ENCODE peak calls at places on chromosomes 1 and 21, in nine cellular contexts. M is left ventricle myocardium inferior, G is AG10803, D is GM13976, S is tibial artery, T is sigmoid colon, U is HFFc6, Y is endothelial cell, F is colonic mucosa. N is an unnamed sample.

GRCh38 chr21:43921979-43922945 is 57.2 kb downstream of the AGPAT3 start:
- DNase-seq in F (no peak), T (no peak), G (no peak), D (peak), U (no peak), M (peak), Y (no peak), S (no peak), N (peak)

GRCh38 chr1:201261771-201262547 is 21.3 kb upstream of the PKP1 start:
- DNase-seq in D (peak), Y (no peak), G (peak), M (no peak), F (peak), T (peak), S (no peak), U (no peak), N (no peak)

GRCh38 chr1:38039386-38039933 is 7.1 kb downstream of the POU3F1 start:
- DNase-seq in D (no peak), U (no peak), S (no peak), G (no peak), Y (no peak), M (no peak), F (no peak), T (no peak), N (no peak)

GRCh38 chr1:156126043-156126700 is 11.7 kb downstream of the LMNA start:
- DNase-seq in S (peak), D (no peak), Y (peak), T (peak), M (peak), U (peak), G (peak), F (peak), N (peak)

GRCh38 chr1:219066098-219066497 is 107.6 kb upstream of the LYPLAL1 start:
- DNase-seq in U (peak), T (no peak), M (no peak), F (no peak), G (no peak), D (no peak), S (no peak), Y (no peak), N (no peak)

GRCh38 chr1:2840036-2840809 is 38.7 kb upstream of the TTC34 start:
- DNase-seq in M (no peak), S (no peak), D (no peak), T (no peak), G (no peak), U (no peak), Y (peak), F (no peak), N (no peak)

GRCh38 chr1:38730511-38731397 is 128.8 kb downstream of the RRAGC start:
- DNase-seq in S (no peak), F (no peak), Y (no peak), G (no peak), D (no peak), M (no peak), U (no peak), T (no peak), N (no peak)

GRCh38 chr1:116508984-116509980 is 61.5 kb downstream of the CD58 start:
- DNase-seq in D (no peak), S (no peak), T (no peak), G (peak), M (no peak), Y (no peak), U (peak), F (peak), N (peak)

GRCh38 chr1:93196591-93196990 is 16.1 kb downstream of the CCDC18 start:
- DNase-seq in F (no peak), Y (no peak), G (peak), T (no peak), M (no peak), U (no peak), S (no peak), D (no peak), N (no peak)

GRCh38 chr1:40270152-40270834 is 12.3 kb downstream of the ZMPSTE24 start:
- DNase-seq in S (no peak), D (no peak), G (peak), U (peak), T (no peak), M (no peak), Y (no peak), F (no peak), N (no peak)

GRCh38 chr1:68384321-68384813 is 65.4 kb downstream of the RPE65 start:
- DNase-seq in T (no peak), G (peak), U (peak), F (no peak), M (no peak), Y (no peak), D (no peak), S (no peak), N (no peak)

GRCh38 chr1:25989440-25989839 is 8.4 kb downstream of the PAFAH2 start:
- DNase-seq in M (no peak), G (no peak), D (no peak), U (no peak), T (no peak), S (no peak), Y (no peak), F (no peak), N (no peak)

GRCh38 chr1:6134206-6134605 is 45.9 kb downstream of the CHD5 start:
- DNase-seq in Y (no peak), U (no peak), D (no peak), S (no peak), M (no peak), F (no peak), T (peak), G (no peak), N (no peak)

GRCh38 chr1:150149490-150150453 is at the start of gene PLEKHO1:
- DNase-seq in T (peak), D (peak), G (peak), S (peak), M (peak), U (peak), F (peak), Y (peak), N (peak)

GRCh38 chr1:19083081-19083480 is 126.6 kb upstream of the IFFO2 start:
- DNase-seq in F (no peak), M (no peak), S (no peak), T (no peak), D (no peak), U (no peak), G (no peak), Y (no peak), N (no peak)

GRCh38 chr1:59750612-59751395 is 63.9 kb upstream of the HOOK1 start:
- DNase-seq in D (no peak), Y (no peak), F (no peak), U (peak), G (peak), S (peak), M (no peak), T (peak), N (no peak)

GRCh38 chr1:31596737-31597097 is 20.4 kb downstream of the TINAGL1 start:
- DNase-seq in M (no peak), T (no peak), G (no peak), S (no peak), Y (no peak), F (no peak), D (peak), U (no peak), N (peak)
- TF ChIP-seq CTCF in M (no peak), T (no peak), G (no peak), S (no peak), Y (no peak), F (no peak), D (no peak), U (no peak), N (no peak)

DNA sequence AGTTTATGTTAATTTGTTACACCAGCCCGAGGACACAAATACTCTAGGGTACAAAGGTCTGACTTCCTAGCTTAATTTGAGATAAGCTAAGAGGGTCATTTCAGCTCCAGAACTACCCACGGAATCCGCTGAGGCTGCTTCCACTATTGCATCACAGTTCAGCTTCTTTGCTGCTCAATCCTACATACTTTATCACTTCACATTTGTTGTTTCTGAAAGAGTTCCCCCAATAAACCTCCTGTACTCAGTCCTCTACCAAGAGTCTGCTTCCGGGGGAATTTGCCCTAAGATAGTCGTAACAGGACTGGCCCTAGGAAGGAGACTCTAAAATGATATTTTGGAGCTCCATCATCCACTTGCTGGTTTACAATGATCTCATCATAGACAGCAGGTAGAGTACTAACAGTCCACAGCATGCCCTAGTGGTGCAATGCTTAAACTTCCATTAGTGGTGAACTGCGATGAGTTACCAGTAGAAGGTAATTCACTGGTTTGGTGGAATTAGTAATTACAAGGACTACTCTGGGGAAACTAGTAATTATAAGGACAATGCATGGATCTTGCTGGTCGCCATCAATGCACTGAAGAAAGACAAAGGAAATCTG is 229.3 kb downstream of the USH2A start:
- DNase-seq in S (no peak), U (no peak), F (no peak), Y (no peak), D (no peak), G (no peak), M (no peak), T (no peak), N (no peak)
- TF ChIP-seq CTCF in S (no peak), U (peak), F (no peak), Y (no peak), D (no peak), G (no peak), M (no peak), T (no peak), N (no peak)

GRCh38 chr1:221711642-221712041 is 30.2 kb downstream of the DUSP10 start:
- DNase-seq in T (no peak), S (no peak), Y (no peak), D (no peak), M (no peak), F (no peak), G (no peak), U (no peak), N (no peak)

GRCh38 chr1:221708076-221708571 is 33.8 kb downstream of the DUSP10 start:
- DNase-seq in T (no peak), F (no peak), D (peak), M (no peak), Y (no peak), S (peak), U (no peak), G (peak), N (peak)

GRCh38 chr1:221711156-221711577 is 30.7 kb downstream of the DUSP10 start:
- DNase-seq in M (no peak), D (no peak), T (no peak), U (no peak), G (no peak), Y (no peak), S (no peak), F (no peak), N (no peak)

GRCh38 chr1:221708987-221709386 is 32.9 kb downstream of the DUSP10 start:
- DNase-seq in Y (no peak), D (peak), S (no peak), T (peak), F (no peak), U (no peak), M (no peak), G (peak), N (peak)

DNA sequence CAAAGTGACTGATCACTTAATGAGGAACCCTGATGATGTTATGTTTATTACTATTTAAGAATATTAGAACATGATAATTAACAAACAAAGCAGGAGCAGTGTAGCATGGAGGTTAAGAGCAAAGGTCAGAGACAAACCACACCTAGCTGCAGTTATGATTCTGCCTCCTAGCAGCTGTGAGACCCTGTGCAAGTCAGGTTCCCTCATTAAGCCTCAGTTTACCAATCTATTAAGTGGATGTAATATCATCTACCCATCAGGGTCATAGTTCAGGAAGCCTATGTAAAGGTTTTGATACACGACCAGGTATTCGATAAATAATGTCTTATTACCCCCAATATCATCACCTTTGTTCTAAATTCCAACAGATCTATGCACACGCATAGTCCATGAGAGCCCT is 32.0 kb downstream of the DUSP10 start:
- DNase-seq in G (no peak), Y (no peak), F (no peak), M (no peak), S (no peak), U (no peak), D (no peak), T (no peak), N (no peak)
- TF ChIP-seq CTCF in G (no peak), Y (no peak), F (no peak), M (no peak), S (no peak), U (no peak), D (no peak), T (no peak), N (no peak)

DNA sequence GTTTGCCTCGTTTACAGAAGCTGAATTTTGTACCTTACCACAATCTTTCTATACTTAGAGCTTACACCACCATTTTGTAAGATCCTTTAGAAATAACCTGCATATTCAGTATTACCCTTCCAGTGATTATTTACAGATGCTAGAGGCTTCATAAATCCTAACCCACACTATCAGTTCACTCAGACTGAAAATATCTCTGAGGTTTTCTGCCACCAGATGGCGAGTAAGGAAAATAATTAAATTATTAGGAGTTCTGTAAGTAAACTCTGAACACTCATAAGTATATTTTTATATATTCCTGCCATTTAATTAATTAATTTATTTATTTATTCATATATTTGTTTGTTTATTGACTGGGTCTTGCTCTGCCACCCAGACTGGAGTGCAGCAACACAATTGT is 1635.2 kb downstream of the PLA2G4A start:
- DNase-seq in F (no peak), S (no peak), Y (no peak), G (no peak), T (no peak), M (no peak), D (no peak), U (no peak), N (no peak)
- TF ChIP-seq CTCF in F (no peak), S (no peak), Y (no peak), G (no peak), T (no peak), M (no peak), D (no peak), U (peak), N (no peak)

DNA sequence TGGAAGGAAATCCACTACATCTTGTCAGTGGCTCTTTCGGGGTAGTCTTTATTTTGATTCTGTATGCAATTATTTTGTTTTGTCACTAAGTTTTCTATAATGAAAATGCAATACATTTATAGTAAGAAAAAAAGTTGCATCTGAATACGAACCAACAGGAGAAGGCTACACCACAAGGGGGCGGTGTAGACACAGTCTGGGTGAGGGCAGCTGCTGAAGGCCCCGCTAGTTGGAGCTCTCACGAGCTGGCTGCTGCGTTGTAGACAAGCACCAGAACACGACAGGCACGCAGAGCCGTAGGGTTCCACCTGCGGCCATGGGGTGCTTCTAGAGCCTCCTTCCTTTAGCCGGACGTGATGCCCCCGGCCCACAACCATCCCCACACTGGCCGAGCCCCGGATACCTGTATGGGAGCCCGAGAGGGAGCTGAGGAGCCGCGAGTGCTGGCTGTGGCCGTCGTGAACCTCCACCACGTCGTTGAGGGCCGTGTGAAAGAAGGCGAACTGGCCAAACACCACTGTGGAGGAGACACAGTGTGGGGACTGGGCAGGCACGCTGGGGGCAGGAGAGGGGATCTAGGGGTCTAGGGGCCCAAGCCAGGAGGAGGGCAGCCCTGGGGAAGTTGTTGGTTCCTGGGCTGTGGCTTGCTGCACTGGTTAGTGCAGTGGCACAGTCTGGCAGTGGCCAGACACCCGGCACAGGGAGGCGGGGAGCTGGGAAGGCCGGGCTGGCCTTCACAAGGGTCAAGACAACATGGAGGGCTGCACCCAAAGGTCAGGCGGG is 160.8 kb downstream of the ZSCAN20 start:
- DNase-seq in Y (peak), T (peak), U (peak), G (peak), S (peak), F (peak), M (peak), D (peak), N (peak)
- TF ChIP-seq CTCF in Y (peak), T (peak), U (peak), G (peak), S (peak), F (peak), M (peak), D (peak), N (peak)

DNA sequence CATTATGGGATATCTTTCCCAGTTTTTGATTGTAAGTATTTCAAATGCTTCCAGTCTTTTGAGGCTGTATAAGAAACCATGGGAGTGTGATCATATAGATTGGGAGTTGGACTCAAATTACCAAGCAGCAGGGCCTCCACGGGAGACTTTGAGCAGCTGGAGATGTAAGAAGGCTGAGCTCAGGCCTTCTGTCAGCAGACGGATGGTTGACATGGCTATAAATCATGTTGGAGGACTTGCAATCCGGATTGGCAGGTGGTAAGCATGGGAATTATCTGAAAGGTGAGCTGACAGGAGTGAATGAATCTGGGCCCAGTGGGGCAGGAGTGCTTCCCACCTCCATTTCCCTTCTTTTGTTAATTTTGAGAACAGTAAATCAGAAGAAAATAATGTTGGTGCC is 83.2 kb upstream of the PPM1J start:
- DNase-seq in U (no peak), Y (no peak), M (no peak), T (no peak), G (no peak), S (no peak), F (no peak), D (no peak), N (no peak)
- TF ChIP-seq CTCF in U (no peak), Y (no peak), M (no peak), T (no peak), G (no peak), S (no peak), F (no peak), D (no peak), N (no peak)

GRCh38 chr1:164757627-164758026 is 198.6 kb downstream of the PBX1 start:
- DNase-seq in T (no peak), S (no peak), Y (no peak), U (no peak), G (no peak), F (no peak), M (no peak), D (no peak), N (no peak)
- TF ChIP-seq CTCF in T (no peak), S (no peak), Y (no peak), U (no peak), G (no peak), F (no peak), M (no peak), D (no peak), N (no peak)

DNA sequence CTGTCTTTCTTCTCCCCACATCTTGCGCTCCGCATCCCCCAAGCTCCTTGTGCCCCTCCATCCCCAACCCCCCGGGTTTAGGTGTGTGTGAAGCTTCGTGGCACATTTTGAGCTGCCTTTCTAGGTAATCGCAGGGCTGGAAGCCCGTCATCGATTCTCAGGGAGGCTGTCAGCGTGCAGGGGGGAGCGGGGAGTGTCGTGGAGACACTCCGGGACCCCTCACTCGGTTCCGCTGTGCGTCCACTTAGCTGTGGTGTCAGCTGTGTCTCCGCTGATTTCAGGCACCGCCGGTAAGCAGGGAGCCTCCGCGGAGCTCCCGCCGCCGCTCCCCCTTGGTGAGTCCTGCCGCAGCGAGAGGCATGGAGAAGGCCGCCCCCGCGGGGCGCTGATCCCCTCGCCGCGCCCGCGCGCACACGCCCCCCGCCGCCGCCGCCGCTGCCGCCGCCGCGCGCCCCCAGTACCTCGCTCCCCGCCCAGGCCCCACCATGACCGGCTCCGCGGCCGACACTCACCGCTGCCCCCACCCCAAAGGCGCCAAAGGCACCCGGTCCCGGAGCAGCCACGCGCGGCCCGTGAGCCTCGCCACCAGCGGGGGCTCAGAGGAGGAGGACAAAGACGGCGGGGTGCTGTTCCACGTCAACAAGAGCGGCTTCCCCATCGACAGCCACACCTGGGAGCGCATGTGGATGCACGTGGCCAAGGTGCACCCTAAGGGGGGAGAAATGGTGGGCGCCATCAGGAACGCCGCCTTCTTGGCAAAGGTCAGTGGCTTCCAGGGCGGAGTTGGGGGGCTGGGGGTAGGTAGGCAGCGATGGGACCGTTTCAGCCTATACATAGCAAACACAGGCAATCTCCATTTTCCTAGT is 950 bp downstream of the VASH2 start:
- DNase-seq in U (no peak), S (no peak), D (no peak), G (no peak), Y (peak), M (no peak), F (no peak), T (no peak), N (no peak)
- TF ChIP-seq CTCF in U (no peak), S (no peak), D (no peak), G (no peak), Y (no peak), M (no peak), F (no peak), T (no peak), N (no peak)

GRCh38 chr1:82517586-82517985 is 716.9 kb downstream of the ADGRL2 start:
- DNase-seq in U (no peak), G (peak), D (no peak), M (peak), S (peak), T (peak), Y (peak), F (peak), N (no peak)
- TF ChIP-seq CTCF in U (no peak), G (no peak), D (no peak), M (peak), S (no peak), T (no peak), Y (no peak), F (no peak), N (no peak)

GRCh38 chr1:204072951-204073836 is at the start of gene SOX13:
- DNase-seq in D (peak), F (peak), U (peak), Y (peak), G (peak), T (peak), M (peak), S (peak), N (no peak)
- TF ChIP-seq CTCF in D (no peak), F (no peak), U (peak), Y (no peak), G (peak), T (no peak), M (peak), S (peak), N (no peak)